ENCODE peak calls at places on chromosomes 3 and 15, in five cellular contexts. N is heart left ventricle, F is adrenal gland, P is brain microvascular endothelial cell, W is colonic mucosa. L is an unnamed sample.

GRCh38 chr3:105594219-105594618 is 227.5 kb downstream of the ALCAM start:
- DNase-seq in N (no peak), F (no peak), P (peak), W (no peak), L (no peak)

GRCh38 chr15:60740787-60741354 is 261.9 kb upstream of the ICE2 start:
- DNase-seq in N (no peak), F (peak), P (no peak), W (no peak), L (no peak)

GRCh38 chr3:151276038-151277027 is 2.0 kb downstream of the P2RY14 start:
- DNase-seq in N (no peak), F (no peak), P (no peak), W (no peak), L (no peak)

GRCh38 chr3:193853511-193854219 is 260.7 kb downstream of the OPA1 start:
- DNase-seq in N (no peak), F (no peak), P (no peak), W (peak), L (peak)

GRCh38 chr3:10521772-10522441 is 16.5 kb upstream of the ATP2B2 start:
- DNase-seq in N (no peak), F (no peak), P (no peak), W (no peak), L (no peak)

GRCh38 chr3:165797551-165797950 is 39.7 kb downstream of the BCHE start:
- DNase-seq in N (no peak), F (no peak), P (no peak), W (no peak), L (no peak)

GRCh38 chr15:76711351-76711827 is 193.8 kb downstream of the SCAPER start:
- DNase-seq in N (no peak), F (no peak), P (no peak), W (no peak), L (no peak)

GRCh38 chr15:27475395-27475794 is 504.4 kb downstream of the GABRG3 start:
- DNase-seq in N (no peak), F (no peak), P (no peak), W (no peak), L (no peak)

GRCh38 chr3:169430687-169431404 is 232.7 kb downstream of the MECOM start:
- DNase-seq in N (no peak), F (no peak), P (peak), W (peak), L (no peak)

GRCh38 chr3:13174011-13174802 is 101.0 kb upstream of the IQSEC1 start:
- DNase-seq in N (peak), F (no peak), P (no peak), W (no peak), L (no peak)

GRCh38 chr3:46427929-46428833 is 21.1 kb downstream of the CCRL2 start:
- DNase-seq in N (no peak), F (no peak), P (no peak), W (no peak), L (no peak)
- TF ChIP-seq CTCF in N (peak), F (no peak), P (no peak), W (no peak), L (no peak)

GRCh38 chr15:48084759-48085420 is 35.9 kb upstream of the SLC24A5 start:
- DNase-seq in N (no peak), F (no peak), P (peak), W (no peak), L (no peak)
- TF ChIP-seq CTCF in N (no peak), F (no peak), P (peak), W (peak), L (no peak)

GRCh38 chr3:65438612-65439011 is 600.1 kb downstream of the MAGI1 start:
- DNase-seq in N (no peak), F (no peak), P (no peak), W (no peak), L (no peak)

GRCh38 chr3:65439641-65440040 is 599.1 kb downstream of the MAGI1 start:
- DNase-seq in N (no peak), F (peak), P (peak), W (peak), L (peak)

GRCh38 chr3:65433480-65433879 is 605.2 kb downstream of the MAGI1 start:
- DNase-seq in N (no peak), F (no peak), P (no peak), W (no peak), L (no peak)

GRCh38 chr3:65438096-65438495 is 600.6 kb downstream of the MAGI1 start:
- DNase-seq in N (no peak), F (no peak), P (no peak), W (no peak), L (no peak)

GRCh38 chr3:65436580-65436979 is 602.1 kb downstream of the MAGI1 start:
- DNase-seq in N (no peak), F (peak), P (no peak), W (no peak), L (no peak)
- TF ChIP-seq CTCF in N (peak), F (peak), P (peak), W (peak), L (no peak)

GRCh38 chr3:111917300-111917699 is 58.2 kb downstream of the PHLDB2 start:
- DNase-seq in N (no peak), F (no peak), P (peak), W (no peak), L (no peak)
- TF ChIP-seq CTCF in N (no peak), F (no peak), P (no peak), W (no peak), L (no peak)

GRCh38 chr3:42557849-42558248 is 23.9 kb downstream of the SEC22C start:
- DNase-seq in N (no peak), F (no peak), P (no peak), W (no peak), L (no peak)
- TF ChIP-seq CTCF in N (no peak), F (no peak), P (peak), W (peak), L (no peak)

GRCh38 chr15:88714782-88715372 is 76.1 kb downstream of the ISG20 start:
- DNase-seq in N (no peak), F (no peak), P (no peak), W (no peak), L (no peak)
- TF ChIP-seq CTCF in N (no peak), F (no peak), P (no peak), W (no peak), L (no peak)

DNA sequence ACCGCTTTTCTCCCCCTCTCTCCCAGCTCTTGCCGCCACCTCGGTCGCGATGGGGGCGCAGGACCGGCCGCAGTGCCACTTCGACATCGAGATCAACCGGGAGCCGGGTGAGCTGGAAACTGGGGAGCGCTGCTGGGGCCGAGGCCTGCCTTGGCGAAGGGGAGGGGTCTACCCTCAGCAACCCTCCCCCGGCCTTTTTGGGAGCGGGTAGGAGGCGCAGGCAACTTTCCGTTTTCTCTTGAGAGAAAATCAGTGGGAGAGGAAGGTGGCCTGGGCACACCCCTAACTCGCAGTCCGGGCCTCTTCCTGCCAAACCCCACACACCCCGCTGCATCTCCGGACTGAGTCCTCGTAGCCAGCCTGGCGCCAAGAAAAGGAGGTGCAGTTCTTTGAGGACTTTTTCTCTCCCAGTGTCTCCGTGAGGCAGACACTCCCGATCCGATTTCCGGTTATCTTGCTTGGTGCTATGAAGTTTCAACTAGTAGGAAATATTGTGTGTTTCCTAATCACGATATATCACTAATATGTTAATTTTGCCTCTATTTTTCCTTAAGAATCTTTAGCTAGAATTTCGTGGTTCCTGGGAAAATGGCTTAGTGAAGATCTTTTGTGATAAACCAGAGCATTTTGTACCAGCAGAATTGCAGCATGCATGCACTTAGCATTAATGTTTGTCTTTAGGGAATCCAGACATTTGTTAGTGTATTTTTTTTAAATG is 631 bp downstream of the NKTR start:
- DNase-seq in N (peak), F (peak), P (peak), W (peak), L (peak)
- TF ChIP-seq CTCF in N (no peak), F (peak), P (peak), W (no peak), L (peak)

DNA sequence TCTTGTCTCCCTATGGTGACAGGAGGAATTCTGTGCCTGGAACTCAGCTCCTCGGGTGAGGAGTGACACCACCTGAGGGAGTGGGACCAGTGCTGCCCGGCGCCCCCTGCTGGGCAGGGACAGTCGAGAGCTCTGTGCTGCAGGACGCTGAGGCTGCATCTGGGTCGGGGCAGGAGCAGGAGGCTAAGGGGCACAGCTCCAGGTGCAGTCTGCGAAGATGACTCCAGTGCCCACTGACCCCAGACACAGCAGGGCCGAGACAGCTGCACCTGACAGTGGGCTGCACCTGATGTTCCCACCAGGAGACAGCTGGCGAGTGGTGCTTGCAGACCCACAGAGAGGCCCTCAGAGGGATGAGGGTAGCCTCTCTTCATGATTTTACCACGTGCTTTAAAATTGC is 152.9 kb downstream of the ATP10A start:
- DNase-seq in N (peak), F (peak), P (no peak), W (no peak), L (peak)
- TF ChIP-seq CTCF in N (peak), F (peak), P (peak), W (peak), L (peak)

DNA sequence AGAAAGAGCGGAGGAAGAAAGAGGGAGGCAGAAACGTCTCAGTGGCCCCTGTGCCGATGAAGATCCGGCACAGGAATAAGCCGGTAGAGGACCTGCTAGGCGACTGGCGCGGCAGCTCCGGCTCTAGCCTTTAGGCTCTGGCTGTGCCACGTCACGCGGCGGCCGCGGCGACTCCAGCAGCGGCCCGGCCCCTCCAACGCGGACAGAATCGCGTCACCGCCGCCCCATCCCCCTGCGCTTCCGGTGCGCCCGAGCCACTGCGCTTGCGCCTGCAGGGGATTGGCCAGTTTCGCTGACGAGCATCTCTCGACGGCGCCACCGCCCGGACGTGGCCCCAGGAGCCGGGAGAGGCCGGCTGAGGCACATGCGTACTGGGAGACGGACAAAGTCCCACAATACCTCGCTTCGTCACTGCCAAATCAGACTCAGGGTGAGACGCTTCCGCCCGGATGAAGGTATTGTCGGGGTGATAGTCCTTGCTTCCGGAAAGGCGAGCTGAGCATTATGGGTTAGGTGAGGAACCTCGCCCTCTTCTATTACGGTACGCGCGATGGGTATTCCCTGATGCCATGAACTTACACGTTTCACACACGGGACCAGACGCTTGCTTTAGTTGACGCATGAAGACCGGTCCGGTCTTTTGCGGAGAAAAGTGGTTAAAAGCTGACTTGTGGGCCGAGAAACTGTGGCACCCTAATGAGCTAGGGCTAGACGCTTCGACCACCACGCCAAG is at the start of gene ARF4:
- DNase-seq in N (peak), F (peak), P (peak), W (peak), L (peak)
- TF ChIP-seq CTCF in N (peak), F (no peak), P (peak), W (no peak), L (no peak)

L was measured in transverse colon.